ENCODE peak calls at places on chromosomes 12 and 14, in six cellular contexts. C is activated CD4-positive, CD25-positive, alpha-beta regulatory T cell; G is NCI-H146; H is activated naive CD4-positive, alpha-beta T cell treated with anti-CD3 and anti-CD28 coated beads for 36 hours; N is transverse colon; D is T-cell. F is an unnamed sample.

GRCh38 chr12:75877588-75878381 is 153.8 kb downstream of the PHLDA1 start:
- DNase-seq in G (peak), H (no peak), C (no peak), D (no peak), N (no peak), F (no peak)

GRCh38 chr14:49280566-49280965 is 305.6 kb downstream of the RPS29 start:
- DNase-seq in G (no peak), N (no peak), D (no peak), H (no peak), C (no peak), F (no peak)

GRCh38 chr12:793037-793436 is 40.7 kb downstream of the WNK1 start:
- DNase-seq in N (no peak), D (no peak), C (no peak), H (no peak), G (no peak), F (no peak)

GRCh38 chr12:44334347-44334746 is 498.5 kb downstream of the TMEM117 start:
- DNase-seq in G (no peak), N (no peak), H (no peak), C (no peak), D (no peak), F (no peak)

GRCh38 chr12:936377-937345 is 12.8 kb downstream of the RAD52 start:
- DNase-seq in D (no peak), H (no peak), C (no peak), N (no peak), G (no peak), F (no peak)

GRCh38 chr14:91078095-91078737 is 17.8 kb upstream of the RPS6KA5 start:
- DNase-seq in G (no peak), C (no peak), H (peak), D (peak), N (no peak), F (peak)

GRCh38 chr12:15356831-15357456 is 34.6 kb downstream of the PTPRO start:
- DNase-seq in D (no peak), C (no peak), N (no peak), G (peak), H (no peak), F (no peak)

GRCh38 chr12:100472325-100472724 is 1.3 kb upstream of the NR1H4 start:
- DNase-seq in C (no peak), H (no peak), D (no peak), N (no peak), G (no peak), F (no peak)

GRCh38 chr14:49940805-49941421 is 48.0 kb downstream of the ARF6 start:
- DNase-seq in G (no peak), H (no peak), D (no peak), N (no peak), C (no peak), F (no peak)

GRCh38 chr14:83491091-83491490 is 1957.4 kb upstream of the SEL1L start:
- DNase-seq in G (peak), D (no peak), H (no peak), N (no peak), C (no peak), F (no peak)

GRCh38 chr14:103155013-103155412 is 31.8 kb downstream of the TNFAIP2 start:
- DNase-seq in D (no peak), G (no peak), C (no peak), H (no peak), N (peak), F (no peak)

GRCh38 chr12:111270773-111271172 is 98.1 kb downstream of the PHETA1 start:
- DNase-seq in D (no peak), H (no peak), C (no peak), G (no peak), N (no peak), F (no peak)

GRCh38 chr12:50862316-50862715 is 19.6 kb downstream of the TMPRSS12 start:
- DNase-seq in C (no peak), G (no peak), H (no peak), N (no peak), D (no peak), F (no peak)

GRCh38 chr14:56125772-56126411 is 7.7 kb downstream of the PELI2 start:
- DNase-seq in H (no peak), G (peak), C (no peak), N (no peak), D (no peak), F (no peak)

GRCh38 chr12:94481734-94482133 is 22.1 kb upstream of the CEP83 start:
- DNase-seq in G (no peak), H (no peak), D (no peak), C (no peak), N (no peak), F (no peak)

GRCh38 chr14:36773136-36773540 is 111.5 kb downstream of the PAX9 start:
- DNase-seq in D (no peak), G (peak), N (no peak), H (no peak), C (no peak), F (no peak)

GRCh38 chr12:52867636-52868035 is 18.8 kb upstream of the KRT78 start:
- DNase-seq in N (peak), G (peak), H (peak), D (peak), C (no peak), F (no peak)

GRCh38 chr12:12648284-12648683 is 36.6 kb downstream of the CREBL2 start:
- DNase-seq in H (no peak), D (no peak), G (no peak), C (no peak), N (no peak), F (no peak)